ENCODE peak calls at places on chromosome 2, in six cellular contexts. One of them, this sample, is unnamed.

GRCh38 chr2:171762879-171763573 is 75.8 kb downstream of the DYNC1I2 start:
- DNase-seq in Panc1: no peak
- DNase-seq in PC-3: peak; percentile 63
- DNase-seq in HAP-1: no peak
- DNase-seq in mammary epithelial cell: peak; percentile 45
- DNase-seq in neural progenitor cell: no peak
- DNase-seq in this sample: no peak

GRCh38 chr2:237912271-237913192 is 53.1 kb downstream of the RAMP1 start:
- DNase-seq in Panc1: no peak
- DNase-seq in PC-3: no peak
- DNase-seq in HAP-1: no peak
- DNase-seq in mammary epithelial cell: no peak
- DNase-seq in neural progenitor cell: no peak
- DNase-seq in this sample: no peak

GRCh38 chr2:170660406-170660805 is 54.7 kb upstream of the SP5 start:
- DNase-seq in Panc1: no peak
- DNase-seq in PC-3: no peak
- DNase-seq in HAP-1: no peak
- DNase-seq in mammary epithelial cell: no peak
- DNase-seq in neural progenitor cell: no peak
- DNase-seq in this sample: no peak

GRCh38 chr2:101781730-101782426 is 84.4 kb downstream of the MAP4K4 start:
- DNase-seq in Panc1: no peak
- DNase-seq in PC-3: no peak
- DNase-seq in HAP-1: no peak
- DNase-seq in mammary epithelial cell: no peak
- DNase-seq in neural progenitor cell: no peak
- DNase-seq in this sample: no peak

GRCh38 chr2:232522014-232522854 is 2.0 kb downstream of the PRSS56 start:
- DNase-seq in Panc1: no peak
- DNase-seq in PC-3: peak; percentile 40
- DNase-seq in HAP-1: no peak
- DNase-seq in mammary epithelial cell: no peak
- DNase-seq in neural progenitor cell: peak; percentile 77
- DNase-seq in this sample: no peak

GRCh38 chr2:227657204-227657845 is 9.3 kb upstream of the SCYGR5 start:
- DNase-seq in Panc1: no peak
- DNase-seq in PC-3: no peak
- DNase-seq in HAP-1: peak; percentile 88
- DNase-seq in mammary epithelial cell: no peak
- DNase-seq in neural progenitor cell: no peak
- DNase-seq in this sample: no peak

GRCh38 chr2:181578829-181579228 is 78.1 kb downstream of the CERKL start:
- DNase-seq in Panc1: no peak
- DNase-seq in PC-3: no peak
- DNase-seq in HAP-1: no peak
- DNase-seq in mammary epithelial cell: no peak
- DNase-seq in neural progenitor cell: no peak
- DNase-seq in this sample: no peak

GRCh38 chr2:178859760-178860159 is 52.5 kb upstream of the TTN start:
- DNase-seq in Panc1: no peak
- DNase-seq in PC-3: no peak
- DNase-seq in HAP-1: no peak
- DNase-seq in mammary epithelial cell: no peak
- DNase-seq in neural progenitor cell: no peak
- DNase-seq in this sample: no peak

GRCh38 chr2:208890486-208890885 is 483.9 kb downstream of the PTH2R start:
- DNase-seq in Panc1: no peak
- DNase-seq in PC-3: no peak
- DNase-seq in HAP-1: no peak
- DNase-seq in mammary epithelial cell: no peak
- DNase-seq in neural progenitor cell: no peak
- DNase-seq in this sample: no peak

GRCh38 chr2:52686935-52687334 is 1080.7 kb upstream of the CHAC2 start:
- DNase-seq in Panc1: no peak
- DNase-seq in PC-3: peak; percentile 85
- DNase-seq in HAP-1: no peak
- DNase-seq in mammary epithelial cell: peak; percentile 24
- DNase-seq in neural progenitor cell: no peak
- DNase-seq in this sample: no peak

GRCh38 chr2:169900686-169901085 is 73.4 kb downstream of the UBR3 start:
- DNase-seq in Panc1: no peak
- DNase-seq in PC-3: no peak
- DNase-seq in HAP-1: no peak
- DNase-seq in mammary epithelial cell: no peak
- DNase-seq in neural progenitor cell: no peak
- DNase-seq in this sample: no peak

GRCh38 chr2:209933499-209934458 is 68.7 kb upstream of the RPE start:
- DNase-seq in Panc1: no peak
- DNase-seq in PC-3: peak; percentile 78
- DNase-seq in HAP-1: no peak
- DNase-seq in mammary epithelial cell: peak; percentile 60
- DNase-seq in neural progenitor cell: no peak
- DNase-seq in this sample: peak; percentile 25

GRCh38 chr2:120379916-120380893 is 34.3 kb downstream of the INHBB start:
- DNase-seq in Panc1: no peak
- DNase-seq in PC-3: no peak
- DNase-seq in HAP-1: no peak
- DNase-seq in mammary epithelial cell: no peak
- DNase-seq in neural progenitor cell: no peak
- DNase-seq in this sample: no peak

GRCh38 chr2:64888591-64889309 is 100.4 kb upstream of the SLC1A4 start:
- DNase-seq in Panc1: no peak
- DNase-seq in PC-3: peak; percentile 96
- DNase-seq in HAP-1: no peak
- DNase-seq in mammary epithelial cell: peak; percentile 80
- DNase-seq in neural progenitor cell: no peak
- DNase-seq in this sample: peak; percentile 55

GRCh38 chr2:161415467-161416293 is 417 bp upstream of the TBR1 start:
- DNase-seq in Panc1: no peak
- DNase-seq in PC-3: no peak
- DNase-seq in HAP-1: no peak
- DNase-seq in mammary epithelial cell: no peak
- DNase-seq in neural progenitor cell: no peak
- DNase-seq in this sample: no peak

GRCh38 chr2:26412091-26412673 is 10.5 kb downstream of the DRC1 start:
- DNase-seq in Panc1: no peak
- DNase-seq in PC-3: no peak
- DNase-seq in HAP-1: no peak
- DNase-seq in mammary epithelial cell: no peak
- DNase-seq in neural progenitor cell: no peak
- DNase-seq in this sample: no peak

GRCh38 chr2:190255668-190256067 is 64.0 kb downstream of the HIBCH start:
- DNase-seq in Panc1: no peak
- DNase-seq in PC-3: no peak
- DNase-seq in HAP-1: no peak
- DNase-seq in mammary epithelial cell: no peak
- DNase-seq in neural progenitor cell: no peak
- DNase-seq in this sample: peak; percentile 12

GRCh38 chr2:30694286-30695055 is 112.8 kb downstream of the CAPN13 start:
- DNase-seq in Panc1: no peak
- DNase-seq in PC-3: no peak
- DNase-seq in HAP-1: no peak
- DNase-seq in mammary epithelial cell: no peak
- DNase-seq in neural progenitor cell: no peak
- DNase-seq in this sample: no peak

GRCh38 chr2:88181511-88181910 is 11.4 kb downstream of the THNSL2 start:
- DNase-seq in Panc1: no peak
- DNase-seq in PC-3: peak; percentile 51
- DNase-seq in HAP-1: no peak
- DNase-seq in mammary epithelial cell: peak; percentile 71
- DNase-seq in neural progenitor cell: no peak
- DNase-seq in this sample: peak; percentile 70

GRCh38 chr2:56357655-56358295 is 174.0 kb downstream of the CCDC85A start:
- DNase-seq in Panc1: no peak
- DNase-seq in PC-3: no peak
- DNase-seq in HAP-1: no peak
- DNase-seq in mammary epithelial cell: no peak
- DNase-seq in neural progenitor cell: no peak
- DNase-seq in this sample: no peak

GRCh38 chr2:69162121-69162520 is 149.1 kb downstream of the ANTXR1 start:
- DNase-seq in Panc1: no peak
- DNase-seq in PC-3: no peak
- DNase-seq in HAP-1: no peak
- DNase-seq in mammary epithelial cell: no peak
- DNase-seq in neural progenitor cell: no peak
- DNase-seq in this sample: no peak

GRCh38 chr2:170715062-170715931 is at the start of gene SP5:
- DNase-seq in Panc1: no peak
- DNase-seq in PC-3: peak; percentile 65
- DNase-seq in HAP-1: peak; percentile 77
- DNase-seq in mammary epithelial cell: no peak
- DNase-seq in neural progenitor cell: peak; percentile 94
- DNase-seq in this sample: no peak

GRCh38 chr2:53641290-53641689 is 126.3 kb upstream of the CHAC2 start:
- DNase-seq in Panc1: no peak
- DNase-seq in PC-3: no peak
- DNase-seq in HAP-1: peak; percentile 88
- DNase-seq in mammary epithelial cell: no peak
- DNase-seq in neural progenitor cell: peak; percentile 64
- DNase-seq in this sample: no peak

GRCh38 chr2:158926478-158926948 is 41.9 kb upstream of the TANC1 start:
- DNase-seq in Panc1: no peak
- DNase-seq in PC-3: peak; percentile 79
- DNase-seq in HAP-1: no peak
- DNase-seq in mammary epithelial cell: peak; percentile 83
- DNase-seq in neural progenitor cell: no peak
- DNase-seq in this sample: peak; percentile 64

GRCh38 chr2:133266926-133267590 is 301.2 kb downstream of the NCKAP5 start:
- DNase-seq in Panc1: no peak
- DNase-seq in PC-3: peak; percentile 25
- DNase-seq in HAP-1: no peak
- DNase-seq in mammary epithelial cell: peak; percentile 1
- DNase-seq in neural progenitor cell: peak; percentile 56
- DNase-seq in this sample: peak; percentile 14

GRCh38 chr2:232365621-232366321 is 12.8 kb upstream of the ALPP start:
- DNase-seq in Panc1: no peak
- DNase-seq in PC-3: peak; percentile 68
- DNase-seq in HAP-1: no peak
- DNase-seq in mammary epithelial cell: peak; percentile 28
- DNase-seq in neural progenitor cell: peak; percentile 67
- DNase-seq in this sample: no peak

GRCh38 chr2:127052068-127052770 is 54.7 kb downstream of the BIN1 start:
- DNase-seq in Panc1: no peak
- DNase-seq in PC-3: no peak
- DNase-seq in HAP-1: no peak
- DNase-seq in mammary epithelial cell: no peak
- DNase-seq in neural progenitor cell: no peak
- DNase-seq in this sample: no peak

GRCh38 chr2:43414586-43415125 is 181.2 kb downstream of the THADA start:
- DNase-seq in Panc1: no peak
- DNase-seq in PC-3: no peak
- DNase-seq in HAP-1: no peak
- DNase-seq in mammary epithelial cell: no peak
- DNase-seq in neural progenitor cell: no peak
- DNase-seq in this sample: no peak

GRCh38 chr2:105644174-105644980 is 100.3 kb upstream of the NCK2 start:
- DNase-seq in Panc1: no peak
- DNase-seq in PC-3: peak; percentile 55
- DNase-seq in HAP-1: no peak
- DNase-seq in mammary epithelial cell: no peak
- DNase-seq in neural progenitor cell: no peak
- DNase-seq in this sample: no peak

GRCh38 chr2:221570321-221571107 is 1.6 kb downstream of the EPHA4 start:
- DNase-seq in Panc1: no peak
- DNase-seq in PC-3: peak; percentile 39
- DNase-seq in HAP-1: peak; percentile 57
- DNase-seq in mammary epithelial cell: peak; percentile 48
- DNase-seq in neural progenitor cell: peak; percentile 75
- DNase-seq in this sample: peak; percentile 11
- H3K27me3 ChIP-seq in Panc1: peaks cover 24% of the 10 kb centered on the region
- H3K27me3 ChIP-seq in PC-3: peaks cover 22% of the 10 kb centered on the region
- H3K27me3 ChIP-seq in HAP-1: no peaks in the 10 kb centered on the region
- H3K27me3 ChIP-seq in mammary epithelial cell: no peaks in the 10 kb centered on the region
- H3K27me3 ChIP-seq in neural progenitor cell: no peaks in the 10 kb centered on the region
- H3K27me3 ChIP-seq in this sample: peaks cover 67% of the 10 kb centered on the region

GRCh38 chr2:240055177-240055917 is 2.0 kb upstream of the OR6B3 start:
- DNase-seq in Panc1: no peak
- DNase-seq in PC-3: no peak
- DNase-seq in HAP-1: no peak
- DNase-seq in mammary epithelial cell: no peak
- DNase-seq in neural progenitor cell: no peak
- DNase-seq in this sample: no peak
- H3K27me3 ChIP-seq in Panc1: peaks cover 27% of the 10 kb centered on the region
- H3K27me3 ChIP-seq in PC-3: peaks cover 86% of the 10 kb centered on the region
- H3K27me3 ChIP-seq in HAP-1: peaks cover 31% of the 10 kb centered on the region
- H3K27me3 ChIP-seq in mammary epithelial cell: peaks cover 11% of the 10 kb centered on the region
- H3K27me3 ChIP-seq in neural progenitor cell: peaks cover 74% of the 10 kb centered on the region
- H3K27me3 ChIP-seq in this sample: peaks cover 41% of the 10 kb centered on the region

GRCh38 chr2:119024152-119024551 is 82.2 kb downstream of the MARCO start:
- DNase-seq in Panc1: no peak
- DNase-seq in PC-3: no peak
- DNase-seq in HAP-1: no peak
- DNase-seq in mammary epithelial cell: no peak
- DNase-seq in neural progenitor cell: no peak
- DNase-seq in this sample: no peak

GRCh38 chr2:119023534-119023933 is 81.5 kb downstream of the MARCO start:
- DNase-seq in Panc1: no peak
- DNase-seq in PC-3: no peak
- DNase-seq in HAP-1: no peak
- DNase-seq in mammary epithelial cell: no peak
- DNase-seq in neural progenitor cell: no peak
- DNase-seq in this sample: no peak

GRCh38 chr2:119024568-119024967 is 82.6 kb downstream of the MARCO start:
- DNase-seq in Panc1: no peak
- DNase-seq in PC-3: no peak
- DNase-seq in HAP-1: no peak
- DNase-seq in mammary epithelial cell: no peak
- DNase-seq in neural progenitor cell: no peak
- DNase-seq in this sample: no peak

GRCh38 chr2:119025013-119025412 is 83.0 kb downstream of the MARCO start:
- DNase-seq in Panc1: no peak
- DNase-seq in PC-3: no peak
- DNase-seq in HAP-1: no peak
- DNase-seq in mammary epithelial cell: no peak
- DNase-seq in neural progenitor cell: no peak
- DNase-seq in this sample: no peak

GRCh38 chr2:119025762-119026351 is 83.9 kb downstream of the MARCO start:
- DNase-seq in Panc1: no peak
- DNase-seq in PC-3: no peak
- DNase-seq in HAP-1: no peak
- DNase-seq in mammary epithelial cell: no peak
- DNase-seq in neural progenitor cell: no peak
- DNase-seq in this sample: no peak
- H3K27me3 ChIP-seq in Panc1: no peaks in the 10 kb centered on the region
- H3K27me3 ChIP-seq in PC-3: peaks cover 23% of the 10 kb centered on the region
- H3K27me3 ChIP-seq in HAP-1: no peaks in the 10 kb centered on the region
- H3K27me3 ChIP-seq in mammary epithelial cell: peaks cover 3% of the 10 kb centered on the region
- H3K27me3 ChIP-seq in neural progenitor cell: no peaks in the 10 kb centered on the region
- H3K27me3 ChIP-seq in this sample: peaks cover 8% of the 10 kb centered on the region

DNA sequence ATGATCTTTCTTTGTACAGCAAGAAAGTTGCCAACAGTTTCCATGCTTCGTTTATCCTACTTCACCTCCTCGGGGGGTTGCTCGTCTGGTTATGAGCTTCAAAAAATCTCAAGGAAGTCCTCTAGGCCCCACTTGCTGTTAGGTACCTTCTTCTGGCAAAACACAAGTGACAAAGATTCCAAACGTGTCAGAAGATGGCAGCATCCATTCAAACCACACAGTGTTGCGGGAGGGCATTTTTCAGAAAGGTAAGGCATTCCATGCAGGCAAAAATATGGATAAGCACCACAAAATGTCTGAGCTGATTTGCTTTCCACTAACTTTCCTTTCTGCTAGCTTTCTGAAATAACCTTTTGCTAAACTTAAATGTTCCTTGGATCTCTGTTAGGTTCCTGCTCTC is 13.2 kb upstream of the OR6B3 start:
- DNase-seq in Panc1: no peak
- DNase-seq in PC-3: no peak
- DNase-seq in HAP-1: no peak
- DNase-seq in mammary epithelial cell: no peak
- DNase-seq in neural progenitor cell: no peak
- DNase-seq in this sample: no peak
- H3K27me3 ChIP-seq in Panc1: peaks cover 21% of the 10 kb centered on the region
- H3K27me3 ChIP-seq in PC-3: peaks cover 32% of the 10 kb centered on the region
- H3K27me3 ChIP-seq in HAP-1: no peaks in the 10 kb centered on the region
- H3K27me3 ChIP-seq in mammary epithelial cell: peaks cover 2% of the 10 kb centered on the region
- H3K27me3 ChIP-seq in neural progenitor cell: no peaks in the 10 kb centered on the region
- H3K27me3 ChIP-seq in this sample: peaks cover 57% of the 10 kb centered on the region